ENCODE peak calls at places on chromosomes 7 and 10, in eight cellular contexts. C is fibroblast of lung, Y is heart right ventricle, U is lower lobe of right lung, W is pancreas, N is left lung, F is cardiac muscle cell, L is A673. O is an unnamed sample.

GRCh38 chr10:27659786-27660185 is 85.8 kb downstream of the MKX start:
- DNase-seq in C (no peak), Y (no peak), U (no peak), W (no peak), N (no peak), F (no peak), L (no peak), O (peak; percentile 10)

GRCh38 chr7:129101746-129102145 is 42.8 kb upstream of the TSPAN33 start:
- DNase-seq in C (no peak), Y (no peak), U (no peak), W (no peak), N (no peak), F (no peak), L (peak; percentile 86), O (no peak)

GRCh38 chr7:37270109-37270508 is 178.6 kb downstream of the ELMO1 start:
- DNase-seq in C (no peak), Y (no peak), U (no peak), W (no peak), N (no peak), F (no peak), L (no peak), O (no peak)

GRCh38 chr10:26881600-26882331 is 21.0 kb upstream of the ABI1 start:
- DNase-seq in C (peak; percentile 82), Y (no peak), U (no peak), W (no peak), N (no peak), F (peak; percentile 82), L (peak; percentile 81), O (peak; percentile 47)

GRCh38 chr7:99311702-99312101 is 14.0 kb upstream of the ARPC1A start:
- DNase-seq in C (no peak), Y (no peak), U (no peak), W (no peak), N (no peak), F (no peak), L (no peak), O (no peak)

GRCh38 chr7:149598721-149599308 is 101.2 kb upstream of the ZNF746 start:
- DNase-seq in C (peak; percentile 36), Y (no peak), U (no peak), W (no peak), N (no peak), F (peak; percentile 52), L (peak; percentile 36), O (peak; percentile 7)

GRCh38 chr7:132755538-132756481 is 179.5 kb upstream of the PLXNA4 start:
- DNase-seq in C (no peak), Y (no peak), U (no peak), W (peak; percentile 30), N (no peak), F (no peak), L (no peak), O (no peak)

GRCh38 chr10:6052247-6053221 is 9.6 kb downstream of the IL2RA start:
- DNase-seq in C (no peak), Y (no peak), U (no peak), W (no peak), N (no peak), F (no peak), L (no peak), O (no peak)

GRCh38 chr10:103053659-103054581 is 135.8 kb downstream of the CNNM2 start:
- DNase-seq in C (peak; percentile 79), Y (peak; percentile 67), U (peak; percentile 65), W (no peak), N (peak; percentile 81), F (peak; percentile 86), L (peak; percentile 41), O (peak; percentile 75)

GRCh38 chr7:91720255-91720937 is 160.1 kb downstream of the MTERF1 start:
- DNase-seq in C (peak; percentile 49), Y (no peak), U (no peak), W (no peak), N (no peak), F (peak; percentile 25), L (no peak), O (peak; percentile 38)

GRCh38 chr7:92639956-92640355 is 49.8 kb upstream of the FAM133B start:
- DNase-seq in C (no peak), Y (no peak), U (no peak), W (no peak), N (no peak), F (no peak), L (no peak), O (no peak)

GRCh38 chr10:86556933-86557649 is 35.5 kb upstream of the WAPL start:
- DNase-seq in C (no peak), Y (no peak), U (no peak), W (no peak), N (no peak), F (no peak), L (no peak), O (no peak)

GRCh38 chr10:125694874-125695273 is 11.9 kb upstream of the TEX36 start:
- DNase-seq in C (peak; percentile 40), Y (no peak), U (no peak), W (no peak), N (no peak), F (peak; percentile 79), L (peak; percentile 33), O (peak; percentile 95)

GRCh38 chr10:86152911-86153310 is 213.7 kb downstream of the GRID1 start:
- DNase-seq in C (no peak), Y (no peak), U (no peak), W (no peak), N (no peak), F (no peak), L (no peak), O (no peak)

GRCh38 chr10:43671659-43672555 is 23.2 kb upstream of the ZNF32 start:
- DNase-seq in C (peak; percentile 73), Y (peak; percentile 69), U (no peak), W (peak; percentile 61), N (no peak), F (peak; percentile 84), L (peak; percentile 56), O (peak; percentile 47)

GRCh38 chr10:49598986-49599385 is 11.1 kb upstream of the SLC18A3 start:
- DNase-seq in C (no peak), Y (no peak), U (no peak), W (no peak), N (no peak), F (no peak), L (no peak), O (no peak)

GRCh38 chr7:141071855-141072547 is 1.9 kb upstream of the TMEM178B start:
- DNase-seq in C (no peak), Y (no peak), U (no peak), W (no peak), N (peak; percentile 36), F (no peak), L (no peak), O (no peak)

GRCh38 chr10:11528286-11528685 is 83.2 kb downstream of the USP6NL start:
- DNase-seq in C (no peak), Y (no peak), U (no peak), W (no peak), N (no peak), F (no peak), L (no peak), O (no peak)

GRCh38 chr10:11527068-11527467 is 84.4 kb downstream of the USP6NL start:
- DNase-seq in C (no peak), Y (no peak), U (no peak), W (no peak), N (no peak), F (no peak), L (no peak), O (no peak)

GRCh38 chr10:11529276-11529675 is 82.2 kb downstream of the USP6NL start:
- DNase-seq in C (peak; percentile 6), Y (no peak), U (no peak), W (no peak), N (no peak), F (no peak), L (no peak), O (no peak)

GRCh38 chr10:11525503-11525902 is 85.9 kb downstream of the USP6NL start:
- DNase-seq in C (peak; percentile 69), Y (peak; percentile 66), U (no peak), W (no peak), N (no peak), F (peak; percentile 79), L (no peak), O (no peak)

DNA sequence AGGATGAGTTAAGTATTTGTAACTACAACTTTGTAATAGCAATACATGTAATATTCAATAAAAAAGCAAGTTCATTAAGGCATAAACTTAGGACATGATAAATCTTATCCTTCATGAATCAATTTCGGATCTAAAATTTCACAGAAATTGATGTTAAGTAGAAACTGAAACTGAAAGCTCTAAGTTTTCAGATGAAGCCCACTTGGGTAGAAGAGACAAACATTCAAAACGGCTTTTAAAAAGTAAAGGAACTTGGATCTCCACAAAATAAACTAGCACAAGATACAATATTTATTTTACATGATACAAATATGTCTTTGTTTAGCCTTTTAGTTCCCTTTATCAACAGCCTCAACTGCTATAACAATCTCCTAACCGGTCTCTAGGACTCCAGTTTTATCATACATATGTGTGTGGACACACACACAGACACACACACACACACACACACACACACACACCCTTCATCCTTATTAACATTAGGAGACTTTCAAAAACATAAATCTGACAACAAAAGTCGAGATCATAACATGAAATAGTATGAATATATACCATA is 83.7 kb downstream of the USP6NL start:
- DNase-seq in C (peak; percentile 61), Y (no peak), U (no peak), W (no peak), N (no peak), F (no peak), L (no peak), O (no peak)
- H3K4me3 ChIP-seq in C (peak overlapping the region; percentile 65), Y (no peak overlapping the region), U (peak overlapping the region; percentile 27), W (no peak overlapping the region), N (no peak overlapping the region), F (no peak overlapping the region), L (no peak overlapping the region), O (no peak overlapping the region)

DNA sequence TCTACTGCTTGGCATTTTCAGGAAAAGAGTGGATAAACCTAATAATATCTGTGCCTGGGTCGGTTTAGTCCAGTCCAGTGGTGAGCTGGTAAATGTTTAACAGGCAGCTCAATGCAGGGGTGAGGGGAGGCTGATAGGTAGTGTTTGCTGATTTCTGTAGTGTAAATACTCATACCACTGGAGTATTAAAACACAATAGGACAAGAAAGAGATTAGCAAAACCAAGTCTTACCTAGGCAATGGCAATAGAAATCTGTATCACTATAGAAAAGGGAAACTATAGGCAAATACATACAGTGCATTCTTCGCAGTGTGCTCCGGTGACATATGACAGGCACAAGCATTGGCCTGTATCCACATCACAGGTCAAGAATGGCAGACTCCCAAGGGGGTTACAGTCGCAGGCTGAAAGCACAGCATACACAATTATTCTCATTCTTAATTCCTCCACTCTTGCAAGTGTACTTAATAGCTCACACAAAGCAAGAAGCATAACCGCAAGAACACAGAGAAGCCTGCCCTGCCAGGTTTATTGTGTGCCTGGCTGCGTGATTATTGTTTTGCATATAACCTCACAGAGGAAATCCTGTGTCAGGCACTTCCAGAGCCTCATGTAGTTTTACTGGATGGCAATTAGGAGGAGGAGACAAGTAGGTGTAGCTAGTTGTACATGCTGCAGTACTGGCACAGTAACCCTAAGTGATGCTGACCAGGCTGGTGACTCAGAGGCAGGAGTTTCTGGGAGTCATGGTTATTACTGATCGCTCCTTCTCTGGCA is 35.0 kb downstream of the LAMB4 start:
- DNase-seq in C (peak; percentile 97), Y (peak; percentile 20), U (no peak), W (peak; percentile 50), N (no peak), F (peak; percentile 95), L (peak; percentile 64), O (peak; percentile 96)
- H3K4me3 ChIP-seq in C (peak overlapping the region; percentile 46), Y (no peak overlapping the region), U (no peak overlapping the region), W (no peak overlapping the region), N (no peak overlapping the region), F (no peak overlapping the region), L (no peak overlapping the region), O (peak overlapping the region; percentile 3)

GRCh38 chr7:13984831-13985685 is 4.4 kb downstream of the ETV1 start:
- DNase-seq in C (peak; percentile 54), Y (no peak), U (no peak), W (no peak), N (no peak), F (no peak), L (no peak), O (no peak)
- H3K4me3 ChIP-seq in C (peak overlapping the region; percentile 94), Y (peak overlapping the region; percentile 4), U (peak overlapping the region; percentile 65), W (no peak overlapping the region), N (peak overlapping the region; percentile 51), F (peak overlapping the region; percentile 88), L (peak overlapping the region; percentile 62), O (peak overlapping the region; percentile 30)

GRCh38 chr10:19408924-19409323 is 360.3 kb downstream of the MALRD1 start:
- DNase-seq in C (no peak), Y (no peak), U (no peak), W (no peak), N (no peak), F (no peak), L (no peak), O (no peak)
- H3K4me3 ChIP-seq in C (no peak overlapping the region), Y (no peak overlapping the region), U (no peak overlapping the region), W (no peak overlapping the region), N (no peak overlapping the region), F (no peak overlapping the region), L (no peak overlapping the region), O (no peak overlapping the region)